ENCODE peak calls at places on chromosomes 16 and 17, in ten cellular contexts. L is cardiac fibroblast, V is fibroblast of the aortic adventitia, J is mucosa of descending colon, N is neural crest cell, Q is heart left ventricle, X is stomach, C is HFFc6, F is dorsolateral prefrontal cortex, D is tibial nerve. K is an unnamed sample.
A peak's percentile ranks its signal among the peaks of the same experiment; 100 is the strongest.

GRCh38 chr17:66633322-66633965 is 201.5 kb upstream of the CACNG5 start:
- DNase-seq in L (peak; percentile 58), V (peak; percentile 18), J (no peak), N (no peak), Q (no peak), X (no peak), C (no peak), F (no peak), D (no peak), K (no peak)

GRCh38 chr16:57637965-57638364 is 9.5 kb downstream of the ADGRG1 start:
- DNase-seq in L (no peak), V (no peak), J (no peak), N (no peak), Q (no peak), X (no peak), C (no peak), F (no peak), D (no peak), K (no peak)

GRCh38 chr17:32575865-32576264 is 89.1 kb downstream of the CDK5R1 start:
- DNase-seq in L (no peak), V (no peak), J (no peak), N (no peak), Q (no peak), X (no peak), C (no peak), F (no peak), D (no peak), K (no peak)

GRCh38 chr17:48723555-48724239 is 712 bp downstream of the PRAC2 start:
- DNase-seq in L (no peak), V (no peak), J (peak; percentile 76), N (no peak), Q (no peak), X (no peak), C (no peak), F (no peak), D (no peak), K (no peak)

GRCh38 chr17:42519546-42520444 is 16.2 kb upstream of the NAGLU start:
- DNase-seq in L (peak; percentile 99), V (peak; percentile 99), J (peak; percentile 81), N (peak; percentile 11), Q (peak; percentile 94), X (peak; percentile 77), C (peak; percentile 98), F (peak; percentile 73), D (peak; percentile 98), K (no peak)

GRCh38 chr16:56931253-56931768 is 631 bp upstream of the HERPUD1 start:
- DNase-seq in L (no peak), V (no peak), J (peak; percentile 86), N (no peak), Q (no peak), X (peak; percentile 46), C (no peak), F (peak; percentile 39), D (peak; percentile 36), K (peak; percentile 80)

GRCh38 chr16:50643192-50643591 is 37.9 kb downstream of the SNX20 start:
- DNase-seq in L (no peak), V (no peak), J (no peak), N (no peak), Q (no peak), X (no peak), C (no peak), F (no peak), D (no peak), K (no peak)

GRCh38 chr17:30354731-30355130 is 20.9 kb upstream of the TMIGD1 start:
- DNase-seq in L (no peak), V (no peak), J (no peak), N (no peak), Q (no peak), X (no peak), C (no peak), F (no peak), D (no peak), K (no peak)

GRCh38 chr17:36881323-36881722 is 56.0 kb upstream of the LHX1 start:
- DNase-seq in L (no peak), V (no peak), J (no peak), N (no peak), Q (no peak), X (no peak), C (no peak), F (no peak), D (no peak), K (no peak)

GRCh38 chr16:54346046-54346445 is 59.5 kb upstream of the IRX3 start:
- DNase-seq in L (peak; percentile 56), V (peak; percentile 34), J (no peak), N (no peak), Q (no peak), X (no peak), C (no peak), F (no peak), D (no peak), K (no peak)

GRCh38 chr17:38454528-38454927 is 26.3 kb downstream of the ARHGAP23 start:
- DNase-seq in L (peak; percentile 75), V (peak; percentile 81), J (peak; percentile 28), N (no peak), Q (peak; percentile 95), X (peak; percentile 63), C (peak; percentile 76), F (peak; percentile 98), D (peak; percentile 52), K (no peak)

GRCh38 chr16:73329363-73330306 is 281.7 kb upstream of the ZFHX3 start:
- DNase-seq in L (no peak), V (no peak), J (peak; percentile 17), N (no peak), Q (no peak), X (no peak), C (no peak), F (peak; percentile 74), D (no peak), K (no peak)

GRCh38 chr17:77287432-77288068 is 146.8 kb downstream of the SEC14L1 start:
- DNase-seq in L (peak; percentile 93), V (peak; percentile 78), J (peak; percentile 69), N (no peak), Q (peak; percentile 70), X (peak; percentile 83), C (peak; percentile 88), F (no peak), D (no peak), K (no peak)

GRCh38 chr17:47978324-47978723 is 7.4 kb downstream of the CDK5RAP3 start:
- DNase-seq in L (peak; percentile 69), V (peak; percentile 68), J (peak; percentile 56), N (peak; percentile 72), Q (peak; percentile 59), X (peak; percentile 61), C (peak; percentile 38), F (peak; percentile 51), D (peak; percentile 23), K (peak; percentile 81)

GRCh38 chr16:19698480-19699465 is 19.3 kb downstream of the KNOP1 start:
- DNase-seq in L (peak; percentile 42), V (peak; percentile 70), J (no peak), N (no peak), Q (no peak), X (no peak), C (no peak), F (no peak), D (peak; percentile 31), K (no peak)

GRCh38 chr16:73713817-73714495 is 582.7 kb upstream of the PSMD7 start:
- DNase-seq in L (peak; percentile 0), V (no peak), J (peak; percentile 69), N (peak; percentile 52), Q (no peak), X (no peak), C (peak; percentile 16), F (peak; percentile 62), D (peak; percentile 19), K (no peak)

GRCh38 chr17:70114405-70114804 is 39.4 kb downstream of the KCNJ16 start:
- DNase-seq in L (no peak), V (no peak), J (no peak), N (no peak), Q (no peak), X (no peak), C (no peak), F (no peak), D (no peak), K (no peak)
- TF ChIP-seq CTCF in L (no peak), V (no peak), J (no peak), N (no peak), Q (no peak), X (no peak), C (no peak), F (no peak), D (no peak), K (no peak)

GRCh38 chr17:11388061-11388460 is 147.0 kb downstream of the SHISA6 start:
- DNase-seq in L (no peak), V (no peak), J (no peak), N (no peak), Q (no peak), X (no peak), C (no peak), F (no peak), D (no peak), K (no peak)

GRCh38 chr17:11389583-11389982 is 148.6 kb downstream of the SHISA6 start:
- DNase-seq in L (no peak), V (no peak), J (no peak), N (no peak), Q (no peak), X (no peak), C (no peak), F (no peak), D (no peak), K (no peak)

DNA sequence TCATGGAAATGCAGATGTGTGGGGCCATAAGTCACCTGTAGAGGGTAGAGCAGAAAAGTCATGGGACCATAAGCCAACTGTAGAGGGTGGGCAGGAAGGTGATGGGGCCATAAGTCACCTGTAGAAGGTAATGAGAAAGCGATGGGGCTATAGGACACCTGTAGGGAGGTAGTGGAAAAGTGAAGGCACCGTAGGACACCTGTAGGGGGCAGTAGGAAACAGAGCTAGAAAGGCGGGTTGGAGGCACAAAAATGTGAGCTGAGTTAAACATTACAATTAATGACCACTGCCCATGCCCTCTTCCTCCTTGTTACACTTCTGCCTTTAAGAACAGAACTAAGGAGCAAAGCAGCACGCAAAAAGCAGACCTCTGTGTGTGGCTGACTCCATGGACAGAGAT is 150.1 kb downstream of the SHISA6 start:
- DNase-seq in L (no peak), V (no peak), J (peak; percentile 55), N (no peak), Q (no peak), X (no peak), C (no peak), F (no peak), D (no peak), K (no peak)
- TF ChIP-seq CTCF in L (no peak), V (no peak), J (no peak), N (peak; percentile 22), Q (no peak), X (no peak), C (no peak), F (no peak), D (no peak), K (no peak)

DNA sequence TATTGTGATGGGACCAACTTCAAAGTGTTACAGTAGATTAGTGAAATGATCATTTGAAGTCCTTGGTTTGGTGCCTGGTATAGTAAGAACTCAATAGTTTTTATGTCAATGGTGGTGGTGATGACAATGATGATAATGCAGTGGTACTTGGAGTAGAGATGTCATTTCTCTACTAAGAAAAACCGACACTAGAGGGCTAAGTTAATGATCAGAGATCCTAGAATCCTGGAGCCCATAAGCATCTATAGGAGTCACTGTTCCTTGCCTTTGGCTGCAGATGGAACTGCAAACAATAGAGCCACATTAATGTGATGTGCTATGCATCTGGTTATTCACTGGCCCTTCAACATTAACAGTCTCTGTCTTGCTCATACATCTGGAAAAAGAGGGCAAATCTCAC is 103.8 kb downstream of the ANKFN1 start:
- DNase-seq in L (no peak), V (no peak), J (no peak), N (no peak), Q (no peak), X (no peak), C (no peak), F (no peak), D (no peak), K (no peak)
- TF ChIP-seq CTCF in L (no peak), V (no peak), J (no peak), N (no peak), Q (no peak), X (no peak), C (peak; percentile 9), F (no peak), D (no peak), K (no peak)

GRCh38 chr17:79188048-79188447 is 113.4 kb downstream of the ENGASE start:
- DNase-seq in L (peak; percentile 10), V (no peak), J (peak; percentile 32), N (peak; percentile 39), Q (no peak), X (no peak), C (no peak), F (no peak), D (no peak), K (peak; percentile 71)
- TF ChIP-seq CTCF in L (peak; percentile 64), V (peak; percentile 44), J (no peak), N (peak; percentile 67), Q (peak; percentile 47), X (no peak), C (peak; percentile 83), F (peak; percentile 34), D (no peak), K (peak; percentile 58)